ENCODE peak calls at places on chromosomes 5 and 9, in four cellular contexts. W is A549; L is CD8-positive, alpha-beta memory T cell; S is fibroblast of mammary gland. R is an unnamed sample.

GRCh38 chr9:84374516-84374915 is 34.0 kb upstream of the SLC28A3 start:
- DNase-seq in W (no peak), L (no peak), S (no peak), R (no peak)

GRCh38 chr9:115650768-115651167 is 502.8 kb upstream of the PAPPA start:
- DNase-seq in W (no peak), L (no peak), S (peak), R (no peak)

GRCh38 chr5:98458004-98458403 is 315.5 kb upstream of the RGMB start:
- DNase-seq in W (no peak), L (no peak), S (peak), R (no peak)

GRCh38 chr5:59021837-59022514 is 439.1 kb downstream of the RAB3C start:
- DNase-seq in W (no peak), L (no peak), S (no peak), R (no peak)

GRCh38 chr9:30058463-30058862 is 2326.0 kb upstream of the ACO1 start:
- DNase-seq in W (no peak), L (no peak), S (no peak), R (no peak)

GRCh38 chr9:121261107-121261460 is 6.9 kb upstream of the GSN start:
- DNase-seq in W (no peak), L (no peak), S (peak), R (no peak)

GRCh38 chr9:130741831-130742449 is 48.4 kb downstream of the EXOSC2 start:
- DNase-seq in W (peak), L (no peak), S (peak), R (no peak)

GRCh38 chr5:141821430-141821925 is 56.7 kb downstream of the PCDH1 start:
- DNase-seq in W (peak), L (no peak), S (peak), R (no peak)

GRCh38 chr9:83062011-83062652 is 810 bp downstream of the RASEF start:
- DNase-seq in W (peak), L (no peak), S (peak), R (no peak)

GRCh38 chr5:123206618-123207320 is 117.7 kb downstream of the PRDM6 start:
- DNase-seq in W (no peak), L (no peak), S (peak), R (no peak)

GRCh38 chr9:93083592-93084470 is 12.2 kb upstream of the CARD19 start:
- DNase-seq in W (no peak), L (no peak), S (peak), R (no peak)

GRCh38 chr9:35828716-35829083 is at the start of gene FAM221B:
- DNase-seq in W (no peak), L (peak), S (no peak), R (no peak)

GRCh38 chr5:96745844-96746531 is 61.8 kb downstream of the ERAP1 start:
- DNase-seq in W (no peak), L (no peak), S (no peak), R (no peak)

GRCh38 chr5:156295434-156295833 is 31.5 kb upstream of the SGCD start:
- DNase-seq in W (no peak), L (no peak), S (no peak), R (no peak)

GRCh38 chr5:132510076-132510475 is 19.5 kb upstream of the IRF1 start:
- DNase-seq in W (no peak), L (no peak), S (peak), R (no peak)

GRCh38 chr9:123695391-123695790 is 234.5 kb downstream of the DENND1A start:
- DNase-seq in W (no peak), L (no peak), S (peak), R (no peak)

GRCh38 chr5:163838738-163839137 is 333.3 kb downstream of the MAT2B start:
- DNase-seq in W (no peak), L (no peak), S (peak), R (no peak)

GRCh38 chr5:38719916-38720315 is 125.9 kb upstream of the OSMR start:
- DNase-seq in W (peak), L (no peak), S (peak), R (no peak)

GRCh38 chr9:96121162-96121561 is 180.8 kb downstream of the HSD17B3 start:
- DNase-seq in W (no peak), L (no peak), S (peak), R (no peak)

GRCh38 chr5:173893192-173893561 is 5.0 kb downstream of the CPEB4 start:
- DNase-seq in W (no peak), L (no peak), S (no peak), R (no peak)

GRCh38 chr9:38360880-38361836 is 31.3 kb upstream of the ALDH1B1 start:
- DNase-seq in W (no peak), L (no peak), S (no peak), R (no peak)

GRCh38 chr5:5418764-5419163 is 3.7 kb upstream of the ICE1 start:
- DNase-seq in W (no peak), L (no peak), S (no peak), R (no peak)

GRCh38 chr5:165029471-165029870 is 1524.1 kb downstream of the MAT2B start:
- DNase-seq in W (peak), L (no peak), S (peak), R (no peak)

GRCh38 chr5:78003914-78004313 is 227.8 kb upstream of the TBCA start:
- DNase-seq in W (no peak), L (no peak), S (peak), R (no peak)

GRCh38 chr9:76654575-76654974 is 109.7 kb upstream of the PCA3 start:
- DNase-seq in W (no peak), L (no peak), S (peak), R (no peak)

GRCh38 chr5:103340717-103341397 is 82.3 kb downstream of the MACIR start:
- DNase-seq in W (no peak), L (no peak), S (no peak), R (peak)

GRCh38 chr5:71586052-71586940 is 844 bp upstream of the MCCC2 start:
- DNase-seq in W (peak), L (no peak), S (peak), R (no peak)

GRCh38 chr5:38323645-38324295 is 65.4 kb downstream of the EGFLAM start:
- DNase-seq in W (no peak), L (no peak), S (peak), R (no peak)

GRCh38 chr5:136032564-136032963 is 3.8 kb downstream of the TGFBI start:
- DNase-seq in W (peak), L (no peak), S (peak), R (no peak)

GRCh38 chr9:15299374-15299939 is 7.6 kb downstream of the TTC39B start:
- DNase-seq in W (no peak), L (peak), S (no peak), R (peak)

GRCh38 chr5:27473300-27474053 is 435.1 kb upstream of the CDH9 start:
- DNase-seq in W (peak), L (no peak), S (no peak), R (no peak)

GRCh38 chr5:7926296-7926695 is 57.3 kb downstream of the MTRR start:
- DNase-seq in W (no peak), L (no peak), S (peak), R (no peak)

GRCh38 chr9:104984994-104985393 is 57.0 kb upstream of the ABCA1 start:
- DNase-seq in W (no peak), L (no peak), S (no peak), R (no peak)

DNA sequence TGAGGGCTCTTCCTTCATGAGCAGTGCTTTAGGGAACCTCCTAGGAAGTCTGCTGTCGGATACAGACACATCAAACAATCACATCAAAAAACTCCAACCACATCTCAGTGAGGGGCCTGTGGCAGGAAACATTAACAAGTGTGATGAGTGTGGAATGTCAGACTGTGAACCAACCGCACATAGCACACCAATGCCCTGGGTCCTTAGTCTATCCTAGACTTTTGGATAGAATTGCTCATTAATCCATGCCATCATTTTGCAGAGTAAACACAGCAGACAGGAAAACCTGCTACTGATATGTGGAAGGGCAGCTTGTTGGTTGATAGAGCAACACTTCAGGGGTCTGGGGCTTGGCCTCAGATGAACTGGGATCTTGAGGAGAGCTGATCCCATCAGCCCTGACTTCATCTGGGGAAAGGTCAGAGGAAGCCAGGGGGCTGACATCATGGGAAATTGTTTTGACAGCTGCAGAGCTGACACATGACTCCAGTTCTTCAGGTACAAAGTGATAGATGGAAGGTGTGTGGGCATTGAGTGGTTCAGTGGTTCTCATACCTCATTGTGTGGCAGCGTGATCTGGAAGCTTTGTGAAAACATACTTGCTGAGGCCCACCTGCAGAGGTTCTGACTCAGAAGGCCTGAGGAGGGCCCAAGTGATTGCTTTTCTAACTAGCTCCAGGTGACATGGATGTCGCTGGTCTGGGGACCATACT is 193.3 kb downstream of the DIRAS2 start:
- DNase-seq in W (no peak), L (no peak), S (no peak), R (no peak)
- H3K4me3 ChIP-seq in W (no peak), L (no peak), S (no peak), R (no peak)

GRCh38 chr5:36881807-36882206 is 5.2 kb downstream of the NIPBL start:
- DNase-seq in W (no peak), L (no peak), S (no peak), R (no peak)

GRCh38 chr5:36879274-36880033 is 2.9 kb downstream of the NIPBL start:
- DNase-seq in W (no peak), L (no peak), S (no peak), R (no peak)

GRCh38 chr5:36881304-36881703 is 4.7 kb downstream of the NIPBL start:
- DNase-seq in W (no peak), L (no peak), S (no peak), R (no peak)

GRCh38 chr5:36882250-36882649 is 5.7 kb downstream of the NIPBL start:
- DNase-seq in W (no peak), L (no peak), S (no peak), R (peak)

GRCh38 chr5:36880761-36881160 is 4.2 kb downstream of the NIPBL start:
- DNase-seq in W (no peak), L (no peak), S (no peak), R (no peak)
- H3K4me3 ChIP-seq in W (no peak), L (no peak), S (no peak), R (peak)

DNA sequence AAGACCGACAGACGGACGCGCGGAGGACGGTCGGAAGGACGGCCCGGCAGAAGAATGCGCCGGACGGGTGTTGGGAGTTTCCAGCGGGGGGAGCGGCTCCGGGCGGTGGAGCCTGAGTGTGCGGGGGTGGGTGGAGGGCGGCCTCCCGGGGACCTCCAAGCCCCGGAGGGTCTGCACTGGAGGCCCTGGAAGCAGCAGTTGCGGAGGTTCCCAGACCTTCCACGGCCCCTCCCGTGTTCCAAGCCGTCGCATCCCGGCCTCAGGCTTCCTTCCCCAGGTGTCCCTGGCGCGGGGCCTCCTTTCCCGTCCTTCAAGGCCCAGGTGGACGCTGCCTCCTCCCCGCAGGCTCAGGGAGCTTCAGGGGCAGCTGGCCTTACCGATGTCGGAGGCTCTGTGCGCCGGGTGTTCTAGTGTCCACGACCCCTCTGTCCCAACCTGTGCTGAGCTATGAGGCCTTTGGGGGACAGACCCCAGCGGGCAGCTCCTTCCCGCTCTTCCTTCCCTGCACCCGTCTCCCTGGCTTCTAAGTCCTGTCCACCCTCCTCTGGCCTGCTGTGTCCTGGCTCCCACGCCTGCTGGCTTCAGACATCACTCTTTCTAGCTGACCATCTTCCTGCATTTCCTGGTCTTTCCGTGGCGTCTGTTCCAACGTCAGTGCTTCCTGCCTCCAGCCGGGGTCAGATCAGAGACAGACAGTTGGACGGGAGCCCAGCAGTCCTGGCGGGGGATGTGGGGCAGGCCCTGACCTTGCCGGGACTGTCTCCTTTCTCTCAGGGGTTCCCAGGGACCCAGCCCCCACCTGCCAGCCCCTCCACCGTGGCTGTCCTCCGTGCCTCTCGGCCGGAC is 5.6 kb downstream of the NRARP start:
- DNase-seq in W (peak), L (no peak), S (peak), R (no peak)
- H3K4me3 ChIP-seq in W (peak), L (no peak), S (no peak), R (no peak)

DNA sequence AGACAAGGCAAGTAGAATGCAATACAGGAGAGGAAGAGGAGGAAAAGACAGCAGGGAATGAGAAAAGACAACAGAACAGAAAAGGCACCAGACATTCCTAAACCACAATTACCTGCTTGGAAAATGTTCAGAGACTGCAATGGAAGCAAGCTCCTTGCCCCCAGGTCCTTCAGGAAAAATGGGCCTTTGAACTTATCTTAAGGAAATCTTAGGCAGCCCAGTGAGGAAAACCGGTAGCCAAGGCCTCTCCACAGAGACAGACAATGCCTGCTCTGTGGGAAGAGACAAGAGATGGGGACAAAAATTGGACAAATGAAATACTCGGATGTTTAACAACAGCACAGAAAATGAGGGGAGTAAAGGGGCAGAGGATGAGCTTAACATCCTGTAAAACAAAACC is 31.2 kb downstream of the HTR4 start:
- DNase-seq in W (no peak), L (no peak), S (no peak), R (no peak)
- H3K4me3 ChIP-seq in W (no peak), L (no peak), S (no peak), R (no peak)

GRCh38 chr5:110094109-110094508 is 404.4 kb downstream of the MAN2A1 start:
- DNase-seq in W (no peak), L (no peak), S (no peak), R (no peak)

GRCh38 chr5:110094559-110094958 is 404.8 kb downstream of the MAN2A1 start:
- DNase-seq in W (no peak), L (no peak), S (no peak), R (no peak)

GRCh38 chr5:110096419-110096818 is 406.7 kb downstream of the MAN2A1 start:
- DNase-seq in W (no peak), L (no peak), S (no peak), R (no peak)

GRCh38 chr5:110088676-110089436 is 399.1 kb downstream of the MAN2A1 start:
- DNase-seq in W (no peak), L (no peak), S (no peak), R (no peak)

GRCh38 chr5:110092955-110093785 is 403.4 kb downstream of the MAN2A1 start:
- DNase-seq in W (no peak), L (no peak), S (peak), R (no peak)
- H3K4me3 ChIP-seq in W (no peak), L (no peak), S (no peak), R (no peak)

GRCh38 chr5:134503088-134503936 is 22.2 kb upstream of the JADE2 start:
- DNase-seq in W (peak), L (peak), S (peak), R (peak)
- H3K4me3 ChIP-seq in W (no peak), L (peak), S (no peak), R (no peak)

GRCh38 chr5:177027665-177028064 is 5.2 kb downstream of the ZNF346 start:
- DNase-seq in W (no peak), L (no peak), S (no peak), R (no peak)
- H3K4me3 ChIP-seq in W (no peak), L (no peak), S (no peak), R (no peak)

GRCh38 chr5:93585054-93585751 is 2.2 kb downstream of the NR2F1 start:
- DNase-seq in W (peak), L (no peak), S (no peak), R (no peak)

GRCh38 chr5:93588586-93589347 is 5.7 kb downstream of the NR2F1 start:
- DNase-seq in W (no peak), L (no peak), S (no peak), R (no peak)

GRCh38 chr5:93585753-93586385 is 2.8 kb downstream of the NR2F1 start:
- DNase-seq in W (no peak), L (no peak), S (peak), R (no peak)

GRCh38 chr5:93587919-93588585 is 5.0 kb downstream of the NR2F1 start:
- DNase-seq in W (no peak), L (no peak), S (no peak), R (no peak)

DNA sequence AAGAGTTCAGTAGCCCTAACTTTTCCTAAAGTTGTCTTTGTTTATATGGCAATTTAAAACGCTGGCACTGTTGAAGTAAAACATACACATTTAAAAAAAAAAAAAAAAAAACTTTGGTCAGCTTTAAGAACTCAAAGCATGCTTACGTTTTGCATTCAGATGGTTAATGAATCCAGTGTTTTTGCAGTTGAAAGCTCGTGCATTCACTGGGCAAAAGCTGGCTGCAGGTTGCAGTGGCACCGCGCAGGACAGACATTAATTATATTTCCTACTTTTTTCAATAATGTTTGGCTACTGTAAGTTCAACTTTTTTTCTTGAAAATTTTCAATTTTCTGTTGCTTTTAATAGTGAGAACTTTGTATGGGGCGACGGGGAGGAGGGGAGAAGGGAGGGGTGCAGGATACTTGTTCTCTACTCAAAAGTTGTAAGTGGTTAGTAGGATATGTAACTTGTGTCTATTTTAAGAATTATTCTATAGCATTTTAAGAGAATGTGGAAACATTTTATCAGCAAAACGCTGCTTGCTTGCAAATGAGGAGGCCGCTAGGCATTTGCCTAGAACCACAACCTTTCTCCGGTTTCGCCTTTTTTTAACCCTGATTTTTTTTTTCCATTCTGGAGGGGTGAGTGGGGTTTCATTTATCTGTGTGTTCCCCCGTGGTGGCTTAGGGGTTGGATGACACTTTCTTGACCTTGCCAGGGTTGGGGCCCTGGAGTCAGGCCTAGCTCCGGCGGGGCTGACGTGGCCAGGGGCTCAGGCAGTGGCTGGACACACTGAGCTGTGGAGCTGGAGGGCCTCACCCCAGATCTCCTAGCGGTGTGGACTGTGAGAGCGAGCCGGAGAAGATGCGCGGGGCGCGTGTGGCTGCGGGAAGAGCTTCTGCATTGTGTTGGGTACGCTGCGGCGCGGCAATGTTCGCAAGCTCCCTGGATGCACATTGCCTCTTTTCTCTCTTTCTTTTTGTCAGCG is 4.2 kb downstream of the NR2F1 start:
- DNase-seq in W (no peak), L (no peak), S (peak), R (no peak)
- H3K4me3 ChIP-seq in W (no peak), L (no peak), S (peak), R (no peak)